ENCODE peak calls at places on chromosome 4, in seven cellular contexts. One of them, this sample, is unnamed. For H3K27me3, the result is how much of the 10 kb centered on the place peaks cover.

GRCh38 chr4:39947963-39948362 is 29.7 kb downstream of the PDS5A start:
- DNase-seq in endothelial cell of umbilical vein: no peak
- DNase-seq in HepG2: no peak
- DNase-seq in K562: no peak
- DNase-seq in H1: no peak
- DNase-seq in HCT116: no peak
- DNase-seq in GM12878: no peak
- DNase-seq in this sample: peak

GRCh38 chr4:22679518-22679897 is 13.2 kb upstream of the GBA3 start:
- DNase-seq in HepG2: no peak
- DNase-seq in H1: no peak
- DNase-seq in GM12878: no peak
- DNase-seq in HCT116: no peak
- DNase-seq in K562: no peak
- DNase-seq in endothelial cell of umbilical vein: no peak
- DNase-seq in this sample: no peak

GRCh38 chr4:20159516-20159915 is 92.2 kb upstream of the SLIT2 start:
- DNase-seq in endothelial cell of umbilical vein: no peak
- DNase-seq in K562: no peak
- DNase-seq in HCT116: no peak
- DNase-seq in HepG2: no peak
- DNase-seq in H1: no peak
- DNase-seq in GM12878: no peak
- DNase-seq in this sample: no peak

GRCh38 chr4:83922419-83922818 is 386.5 kb downstream of the GPAT3 start:
- DNase-seq in GM12878: no peak
- DNase-seq in HCT116: no peak
- DNase-seq in endothelial cell of umbilical vein: no peak
- DNase-seq in H1: peak
- DNase-seq in HepG2: no peak
- DNase-seq in K562: no peak
- DNase-seq in this sample: peak

GRCh38 chr4:128782875-128783614 is 26.5 kb upstream of the JADE1 start:
- DNase-seq in endothelial cell of umbilical vein: no peak
- DNase-seq in HepG2: no peak
- DNase-seq in HCT116: no peak
- DNase-seq in GM12878: no peak
- DNase-seq in H1: no peak
- DNase-seq in K562: peak
- DNase-seq in this sample: no peak

GRCh38 chr4:21476753-21477152 is 471.8 kb downstream of the KCNIP4 start:
- DNase-seq in HCT116: no peak
- DNase-seq in K562: no peak
- DNase-seq in GM12878: no peak
- DNase-seq in endothelial cell of umbilical vein: peak
- DNase-seq in HepG2: peak
- DNase-seq in H1: peak
- DNase-seq in this sample: peak

GRCh38 chr4:146346276-146346675 is 131.9 kb downstream of the REELD1 start:
- DNase-seq in endothelial cell of umbilical vein: no peak
- DNase-seq in HCT116: no peak
- DNase-seq in H1: no peak
- DNase-seq in GM12878: no peak
- DNase-seq in K562: no peak
- DNase-seq in HepG2: no peak
- DNase-seq in this sample: no peak

GRCh38 chr4:82429728-82430192 is 502 bp downstream of the HNRNPDL start:
- DNase-seq in HCT116: no peak
- DNase-seq in H1: no peak
- DNase-seq in endothelial cell of umbilical vein: no peak
- DNase-seq in GM12878: no peak
- DNase-seq in HepG2: no peak
- DNase-seq in K562: no peak
- DNase-seq in this sample: peak

GRCh38 chr4:129545599-129546278 is 449.8 kb downstream of the C4orf33 start:
- DNase-seq in HCT116: no peak
- DNase-seq in GM12878: no peak
- DNase-seq in HepG2: peak
- DNase-seq in endothelial cell of umbilical vein: peak
- DNase-seq in H1: no peak
- DNase-seq in K562: no peak
- DNase-seq in this sample: no peak

GRCh38 chr4:127708985-127709384 is 21.2 kb upstream of the SLC25A31 start:
- DNase-seq in endothelial cell of umbilical vein: peak
- DNase-seq in H1: no peak
- DNase-seq in HepG2: peak
- DNase-seq in HCT116: peak
- DNase-seq in K562: no peak
- DNase-seq in GM12878: no peak
- DNase-seq in this sample: peak

GRCh38 chr4:8502836-8503585 is 62.4 kb downstream of the TRMT44 start:
- DNase-seq in endothelial cell of umbilical vein: no peak
- DNase-seq in HCT116: no peak
- DNase-seq in K562: no peak
- DNase-seq in HepG2: peak
- DNase-seq in GM12878: no peak
- DNase-seq in H1: no peak
- DNase-seq in this sample: no peak
- TF ChIP-seq POLR2AphosphoS5 in endothelial cell of umbilical vein: no peak
- TF ChIP-seq POLR2AphosphoS5 in HCT116: no peak
- TF ChIP-seq POLR2AphosphoS5 in K562: no peak
- TF ChIP-seq POLR2AphosphoS5 in HepG2: no peak
- TF ChIP-seq POLR2AphosphoS5 in GM12878: no peak
- TF ChIP-seq POLR2AphosphoS5 in H1: no peak
- TF ChIP-seq POLR2AphosphoS5 in this sample: no peak

GRCh38 chr4:1793940-1794808 is 1.1 kb downstream of the FGFR3 start:
- DNase-seq in GM12878: no peak
- DNase-seq in HepG2: no peak
- DNase-seq in HCT116: no peak
- DNase-seq in H1: no peak
- DNase-seq in endothelial cell of umbilical vein: peak
- DNase-seq in K562: peak
- DNase-seq in this sample: peak
- TF ChIP-seq EZH2 in GM12878: no peak
- TF ChIP-seq EZH2 in HepG2: no peak
- TF ChIP-seq EZH2 in HCT116: no peak
- TF ChIP-seq EZH2 in H1: no peak
- TF ChIP-seq EZH2 in endothelial cell of umbilical vein: peak
- TF ChIP-seq EZH2 in K562: no peak
- TF ChIP-seq EZH2 in this sample: peak

GRCh38 chr4:1451106-1451751 is 45.0 kb upstream of the NKX1-1 start:
- DNase-seq in HCT116: no peak
- DNase-seq in H1: no peak
- DNase-seq in GM12878: no peak
- DNase-seq in K562: no peak
- DNase-seq in HepG2: no peak
- DNase-seq in endothelial cell of umbilical vein: no peak
- DNase-seq in this sample: no peak

GRCh38 chr4:1452431-1453051 is 46.3 kb upstream of the NKX1-1 start:
- DNase-seq in HepG2: no peak
- DNase-seq in H1: no peak
- DNase-seq in GM12878: no peak
- DNase-seq in endothelial cell of umbilical vein: no peak
- DNase-seq in HCT116: no peak
- DNase-seq in K562: no peak
- DNase-seq in this sample: no peak

GRCh38 chr4:1451752-1452122 is 45.5 kb upstream of the NKX1-1 start:
- DNase-seq in endothelial cell of umbilical vein: no peak
- DNase-seq in K562: no peak
- DNase-seq in HCT116: no peak
- DNase-seq in GM12878: no peak
- DNase-seq in HepG2: no peak
- DNase-seq in H1: no peak
- DNase-seq in this sample: no peak

GRCh38 chr4:1449833-1450741 is 43.8 kb upstream of the NKX1-1 start:
- DNase-seq in H1: no peak
- DNase-seq in K562: no peak
- DNase-seq in GM12878: no peak
- DNase-seq in HepG2: no peak
- DNase-seq in HCT116: no peak
- DNase-seq in endothelial cell of umbilical vein: no peak
- DNase-seq in this sample: no peak

DNA sequence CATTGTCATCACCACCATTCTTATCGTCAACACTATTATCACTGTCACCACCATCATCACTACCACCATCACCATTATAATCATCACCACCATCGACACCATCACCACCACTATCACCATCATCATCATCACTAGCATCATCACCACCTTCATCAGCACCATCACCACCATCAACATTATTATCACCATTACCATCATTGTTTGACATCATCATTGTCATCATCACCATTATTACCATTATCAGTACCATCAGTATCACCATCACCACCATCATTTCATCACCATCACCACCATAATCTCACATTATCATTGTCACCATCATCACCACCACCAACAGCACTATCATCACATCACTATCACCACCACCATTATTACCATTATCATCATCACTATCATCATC is 47.5 kb upstream of the NKX1-1 start:
- DNase-seq in H1: no peak
- DNase-seq in endothelial cell of umbilical vein: no peak
- DNase-seq in HepG2: no peak
- DNase-seq in GM12878: no peak
- DNase-seq in K562: no peak
- DNase-seq in HCT116: no peak
- DNase-seq in this sample: no peak
- H3K27me3 ChIP-seq in H1: under half
- H3K27me3 ChIP-seq in endothelial cell of umbilical vein: under half
- H3K27me3 ChIP-seq in HepG2: under half
- H3K27me3 ChIP-seq in GM12878: under half
- H3K27me3 ChIP-seq in K562: under half
- H3K27me3 ChIP-seq in HCT116: under half
- H3K27me3 ChIP-seq in this sample: under half

GRCh38 chr4:186700746-186701145 is 22.9 kb downstream of the FAT1 start:
- DNase-seq in H1: no peak
- DNase-seq in HepG2: no peak
- DNase-seq in endothelial cell of umbilical vein: no peak
- DNase-seq in HCT116: no peak
- DNase-seq in GM12878: no peak
- DNase-seq in K562: no peak
- DNase-seq in this sample: no peak
- TF ChIP-seq POLR2AphosphoS5 in H1: no peak
- TF ChIP-seq POLR2AphosphoS5 in HepG2: no peak
- TF ChIP-seq POLR2AphosphoS5 in endothelial cell of umbilical vein: no peak
- TF ChIP-seq POLR2AphosphoS5 in HCT116: no peak
- TF ChIP-seq POLR2AphosphoS5 in GM12878: no peak
- TF ChIP-seq POLR2AphosphoS5 in K562: no peak
- TF ChIP-seq POLR2AphosphoS5 in this sample: no peak

GRCh38 chr4:3469386-3470243 is 6.5 kb downstream of the DOK7 start:
- DNase-seq in HCT116: no peak
- DNase-seq in H1: no peak
- DNase-seq in endothelial cell of umbilical vein: no peak
- DNase-seq in K562: no peak
- DNase-seq in HepG2: no peak
- DNase-seq in GM12878: no peak
- DNase-seq in this sample: no peak

GRCh38 chr4:3470244-3471097 is 7.4 kb downstream of the DOK7 start:
- DNase-seq in H1: no peak
- DNase-seq in HepG2: no peak
- DNase-seq in HCT116: no peak
- DNase-seq in K562: no peak
- DNase-seq in GM12878: no peak
- DNase-seq in endothelial cell of umbilical vein: peak
- DNase-seq in this sample: no peak

GRCh38 chr4:3467601-3468031 is 4.5 kb downstream of the DOK7 start:
- DNase-seq in HCT116: no peak
- DNase-seq in HepG2: no peak
- DNase-seq in K562: no peak
- DNase-seq in endothelial cell of umbilical vein: no peak
- DNase-seq in GM12878: no peak
- DNase-seq in H1: no peak
- DNase-seq in this sample: no peak

GRCh38 chr4:3468154-3468553 is 5.0 kb downstream of the DOK7 start:
- DNase-seq in HCT116: no peak
- DNase-seq in H1: no peak
- DNase-seq in endothelial cell of umbilical vein: no peak
- DNase-seq in HepG2: no peak
- DNase-seq in K562: no peak
- DNase-seq in GM12878: no peak
- DNase-seq in this sample: no peak

GRCh38 chr4:3468804-3469203 is 5.7 kb downstream of the DOK7 start:
- DNase-seq in HepG2: no peak
- DNase-seq in K562: no peak
- DNase-seq in endothelial cell of umbilical vein: no peak
- DNase-seq in GM12878: no peak
- DNase-seq in H1: no peak
- DNase-seq in HCT116: no peak
- DNase-seq in this sample: no peak
- TF ChIP-seq EZH2 in HepG2: no peak
- TF ChIP-seq EZH2 in K562: no peak
- TF ChIP-seq EZH2 in endothelial cell of umbilical vein: no peak
- TF ChIP-seq EZH2 in GM12878: no peak
- TF ChIP-seq EZH2 in H1: no peak
- TF ChIP-seq EZH2 in HCT116: no peak
- TF ChIP-seq EZH2 in this sample: no peak

DNA sequence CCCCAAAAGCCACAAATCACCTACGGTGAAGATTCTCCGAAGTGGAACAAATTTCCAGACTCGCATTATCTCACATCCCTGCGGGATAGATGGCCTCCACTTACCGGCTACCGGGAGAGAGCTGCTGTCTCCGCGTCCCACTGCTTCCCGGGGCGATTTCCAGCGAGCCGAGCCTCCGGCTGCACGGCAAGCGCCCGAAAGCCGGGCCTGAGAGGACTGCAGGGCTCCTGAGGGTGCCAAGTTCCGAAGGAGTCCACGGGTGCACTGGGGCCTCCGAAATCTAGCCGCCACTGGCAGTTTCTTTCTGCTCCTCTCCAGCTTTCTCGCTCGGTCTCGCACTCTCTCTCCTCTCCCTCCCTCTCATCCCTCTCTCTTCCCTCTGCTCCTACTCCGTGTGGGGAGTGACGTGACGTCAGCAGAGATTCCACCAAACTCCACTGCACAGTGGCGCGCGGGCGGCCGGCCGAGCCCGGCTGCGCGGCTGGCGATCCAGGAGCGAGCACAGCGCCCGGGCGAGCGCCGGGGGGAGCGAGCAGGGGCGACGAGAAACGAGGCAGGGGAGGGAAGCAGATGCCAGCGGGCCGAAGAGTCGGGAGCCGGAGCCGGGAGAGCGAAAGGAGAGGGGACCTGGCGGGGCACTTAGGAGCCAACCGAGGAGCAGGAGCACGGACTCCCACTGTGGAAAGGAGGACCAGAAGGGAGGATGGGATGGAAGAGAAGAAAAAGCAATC is 14.0 kb upstream of the PITX2 start:
- DNase-seq in K562: no peak
- DNase-seq in GM12878: no peak
- DNase-seq in endothelial cell of umbilical vein: no peak
- DNase-seq in H1: no peak
- DNase-seq in HepG2: no peak
- DNase-seq in HCT116: peak
- DNase-seq in this sample: peak
- H3K27me3 ChIP-seq in K562: half or more
- H3K27me3 ChIP-seq in GM12878: under half
- H3K27me3 ChIP-seq in endothelial cell of umbilical vein: half or more
- H3K27me3 ChIP-seq in H1: half or more
- H3K27me3 ChIP-seq in HepG2: half or more
- H3K27me3 ChIP-seq in HCT116: under half
- H3K27me3 ChIP-seq in this sample: half or more

This sample was measured in GM23338.